ENCODE peak calls at places on chromosomes 5 and 9, in eight cellular contexts. H, D, P, G, X, Z, M and Y are unnamed samples. For H3K9me3, the result is how much of the 10 kb centered on the place peaks cover.

GRCh38 chr5:43161244-43161643 is 30.8 kb upstream of the NIM1K start:
- DNase-seq in H (no peak), P (no peak), G (no peak), Z (no peak), M (no peak), D (no peak), X (no peak), Y (no peak)

GRCh38 chr5:112689510-112689909 is 48.2 kb upstream of the APC start:
- DNase-seq in Z (no peak), X (no peak), H (peak), M (no peak), P (no peak), D (no peak), G (no peak), Y (no peak)

GRCh38 chr5:171601266-171601881 is 181.9 kb downstream of the FGF18 start:
- DNase-seq in X (peak), P (no peak), D (no peak), G (peak), H (no peak), M (no peak), Z (no peak), Y (no peak)

GRCh38 chr9:82281066-82281465 is 292.5 kb downstream of the SPATA31D1 start:
- DNase-seq in G (no peak), P (no peak), D (no peak), H (no peak), M (no peak), Z (no peak), X (no peak), Y (no peak)

GRCh38 chr5:175749591-175749990 is 91.7 kb downstream of the HRH2 start:
- DNase-seq in P (no peak), X (no peak), M (no peak), H (no peak), D (no peak), Z (no peak), G (no peak), Y (no peak)

GRCh38 chr5:88806338-88806737 is 76.6 kb downstream of the MEF2C start:
- DNase-seq in G (no peak), Z (no peak), M (no peak), X (no peak), H (no peak), D (no peak), P (no peak), Y (no peak)

GRCh38 chr5:90133941-90134340 is 275.6 kb downstream of the CETN3 start:
- DNase-seq in G (no peak), P (no peak), M (no peak), X (no peak), Z (no peak), H (no peak), D (no peak), Y (no peak)

GRCh38 chr5:83987513-83988292 is 267.0 kb upstream of the HAPLN1 start:
- DNase-seq in H (no peak), X (no peak), D (no peak), Z (no peak), P (no peak), G (no peak), M (no peak), Y (no peak)

GRCh38 chr5:61048534-61048933 is 103.5 kb downstream of the NDUFAF2 start:
- DNase-seq in P (no peak), G (no peak), Z (no peak), H (peak), X (no peak), M (no peak), D (no peak), Y (no peak)

DNA sequence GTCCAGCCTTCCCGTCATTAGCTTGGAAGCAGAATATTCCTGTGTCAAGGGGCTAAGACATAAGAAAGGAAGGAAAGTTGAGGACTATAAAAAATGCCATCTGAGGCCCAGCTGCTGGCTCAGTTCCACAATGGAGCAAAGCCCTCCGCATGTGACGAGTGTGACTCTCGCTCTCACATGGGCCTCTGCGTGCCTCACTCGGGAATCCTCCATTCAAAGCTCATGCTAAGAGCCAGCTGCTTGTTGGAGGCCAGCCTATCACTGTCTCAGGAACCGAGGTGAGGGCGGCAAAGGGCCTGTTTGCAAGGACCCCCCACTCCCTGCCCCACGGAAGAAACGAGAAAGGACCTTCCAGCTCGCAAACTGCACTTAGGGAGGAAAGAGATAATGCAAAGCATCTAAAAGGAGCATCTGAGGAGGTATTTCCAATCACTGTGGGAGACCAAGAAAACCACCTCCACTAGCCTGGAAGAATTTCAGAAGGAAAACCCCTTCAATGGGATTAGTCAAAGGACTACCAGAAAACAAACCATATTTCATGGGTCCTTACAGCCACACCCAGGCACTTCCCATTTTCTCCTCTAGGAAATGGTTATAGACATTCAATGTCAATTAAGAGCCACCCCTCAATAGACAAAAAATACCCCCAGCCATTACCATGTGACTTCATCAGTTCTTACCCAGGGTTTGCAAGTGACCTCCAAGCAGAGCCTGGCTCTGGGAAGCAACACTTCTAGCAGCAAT is 95.3 kb downstream of the PRRT1B start:
- DNase-seq in D (no peak), H (no peak), M (no peak), G (peak), Z (no peak), X (peak), P (no peak), Y (no peak)
- H3K27ac ChIP-seq in D (peak), H (no peak), M (no peak), G (no peak), Z (no peak), X (no peak), P (no peak), Y (no peak)

DNA sequence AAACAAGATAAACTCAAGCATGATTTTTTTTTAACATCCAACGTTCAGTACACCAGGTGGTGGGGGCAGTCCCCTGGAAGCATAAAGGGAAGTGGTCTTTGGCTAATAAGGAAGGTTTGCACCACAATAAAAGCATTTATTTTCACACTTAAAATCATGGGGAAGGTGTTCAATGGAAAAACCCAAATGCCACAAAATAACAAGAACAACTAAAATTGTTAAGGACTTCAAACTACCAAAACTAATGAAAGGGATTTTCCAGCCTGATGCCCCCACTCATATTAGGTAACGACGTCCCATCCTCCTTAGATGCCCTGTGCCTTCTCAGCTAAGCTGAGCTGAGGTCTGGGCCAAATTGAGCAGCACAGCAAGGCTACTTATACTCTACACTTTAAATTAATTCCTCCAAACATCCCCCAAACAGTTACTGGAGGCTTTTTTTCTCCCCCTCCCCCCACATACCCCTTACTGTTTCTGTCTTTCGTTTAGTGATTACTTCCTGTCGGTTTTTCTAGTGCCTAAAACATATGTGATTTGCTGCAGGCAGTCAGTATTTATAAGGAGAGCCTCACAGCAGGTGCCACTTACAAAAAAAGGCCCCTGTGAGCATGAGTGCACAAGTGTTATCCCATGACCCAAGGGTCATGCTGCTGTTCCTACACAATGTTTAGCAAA is 259.7 kb upstream of the ZNF608 start:
- DNase-seq in D (no peak), P (peak), H (no peak), Z (no peak), G (no peak), X (no peak), M (no peak), Y (no peak)
- H3K4me3 ChIP-seq in D (no peak), P (no peak), H (no peak), Z (no peak), G (no peak), X (no peak), M (no peak), Y (no peak)

GRCh38 chr9:33227013-33227398 is 13.0 kb upstream of the SPINK4 start:
- DNase-seq in M (no peak), D (no peak), Z (no peak), G (peak), P (no peak), H (no peak), X (peak), Y (no peak)
- H3K9me3 ChIP-seq in M (under half), D (under half), Z (under half), G (under half), P (under half), H (under half), X (under half), Y (under half)

DNA sequence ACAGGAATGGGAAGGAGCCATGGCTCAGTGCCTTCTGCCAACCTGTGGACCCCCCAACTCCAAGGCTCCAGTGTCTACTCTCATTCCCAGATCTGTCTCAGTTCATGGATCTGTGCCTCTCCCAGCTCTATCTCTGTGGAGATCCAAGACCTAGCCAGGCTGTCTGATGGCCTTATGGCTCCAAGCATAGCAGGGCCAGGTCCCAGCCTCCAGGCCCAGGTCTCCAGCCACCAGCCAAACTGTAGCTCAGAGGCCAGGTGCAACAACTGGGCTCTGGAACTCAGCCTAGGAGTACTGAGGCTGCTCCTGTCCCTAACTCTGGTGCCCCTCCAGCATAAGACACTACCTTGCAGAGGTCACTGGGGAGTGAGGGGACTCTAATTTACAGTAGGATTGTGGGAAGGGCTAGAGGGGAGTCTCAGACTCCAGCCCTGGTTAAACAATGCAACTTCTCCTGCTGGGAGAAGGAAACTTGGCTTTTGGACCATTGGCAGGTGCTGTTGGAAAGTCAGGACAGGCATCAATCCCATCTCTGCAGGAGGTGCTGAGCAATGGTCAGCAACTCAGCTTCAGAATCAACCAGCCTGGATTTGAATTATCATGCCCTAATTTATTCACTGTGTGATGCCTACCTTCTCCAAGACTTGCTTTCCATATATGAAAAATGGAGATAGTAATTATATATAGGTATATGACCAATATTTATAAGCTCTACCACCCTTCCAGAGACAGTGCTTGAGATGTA is 63.0 kb downstream of the PCDH1 start:
- DNase-seq in D (no peak), G (no peak), H (no peak), M (no peak), P (no peak), X (no peak), Z (no peak), Y (no peak)
- H3K27ac ChIP-seq in D (no peak), G (peak), H (no peak), M (no peak), P (peak), X (no peak), Z (no peak), Y (no peak)

DNA sequence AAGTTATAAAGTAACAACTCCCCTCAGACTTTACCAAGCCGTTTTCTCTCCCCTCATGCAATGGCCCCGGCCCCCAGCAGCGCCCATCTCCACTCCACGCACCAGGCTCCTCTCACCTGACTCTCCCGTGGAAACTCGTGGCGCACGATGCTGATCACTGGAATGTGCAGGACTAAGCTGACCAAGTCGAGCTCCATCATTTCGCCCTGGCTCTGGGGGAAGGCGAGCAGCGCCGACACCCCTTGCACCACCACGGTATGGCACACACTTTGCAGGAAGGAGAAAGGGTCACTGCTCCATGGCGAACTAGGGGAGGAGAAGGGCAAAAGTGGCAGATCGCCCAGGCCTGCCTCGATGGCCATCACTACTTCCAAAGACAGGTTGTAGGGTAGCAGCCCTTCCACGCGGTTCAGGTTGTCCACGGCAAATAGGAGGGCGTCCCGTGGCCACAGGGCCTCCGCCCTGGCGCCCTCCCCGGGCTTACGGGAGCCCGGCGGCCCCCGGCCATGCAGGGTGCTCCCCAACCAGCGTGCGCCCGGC is 1.2 kb downstream of the GRIN3A start:
- DNase-seq in H (no peak), D (no peak), M (no peak), Z (no peak), X (peak), G (no peak), P (peak), Y (no peak)
- H3K4me3 ChIP-seq in H (no peak), D (no peak), M (no peak), Z (peak), X (no peak), G (peak), P (peak), Y (no peak)

GRCh38 chr5:73380710-73381586 is 67.6 kb downstream of the FOXD1 start:
- DNase-seq in H (no peak), G (no peak), Z (no peak), P (no peak), D (no peak), M (no peak), X (no peak), Y (no peak)

GRCh38 chr5:73379435-73379834 is 69.1 kb downstream of the FOXD1 start:
- DNase-seq in H (no peak), G (no peak), X (no peak), P (no peak), Z (no peak), M (no peak), D (no peak), Y (no peak)

GRCh38 chr5:73380052-73380451 is 68.5 kb downstream of the FOXD1 start:
- DNase-seq in P (no peak), Z (no peak), M (no peak), G (no peak), D (no peak), X (no peak), H (no peak), Y (no peak)

GRCh38 chr5:73382412-73382795 is 66.2 kb downstream of the FOXD1 start:
- DNase-seq in G (no peak), D (no peak), H (no peak), Z (no peak), M (no peak), P (no peak), X (no peak), Y (no peak)

DNA sequence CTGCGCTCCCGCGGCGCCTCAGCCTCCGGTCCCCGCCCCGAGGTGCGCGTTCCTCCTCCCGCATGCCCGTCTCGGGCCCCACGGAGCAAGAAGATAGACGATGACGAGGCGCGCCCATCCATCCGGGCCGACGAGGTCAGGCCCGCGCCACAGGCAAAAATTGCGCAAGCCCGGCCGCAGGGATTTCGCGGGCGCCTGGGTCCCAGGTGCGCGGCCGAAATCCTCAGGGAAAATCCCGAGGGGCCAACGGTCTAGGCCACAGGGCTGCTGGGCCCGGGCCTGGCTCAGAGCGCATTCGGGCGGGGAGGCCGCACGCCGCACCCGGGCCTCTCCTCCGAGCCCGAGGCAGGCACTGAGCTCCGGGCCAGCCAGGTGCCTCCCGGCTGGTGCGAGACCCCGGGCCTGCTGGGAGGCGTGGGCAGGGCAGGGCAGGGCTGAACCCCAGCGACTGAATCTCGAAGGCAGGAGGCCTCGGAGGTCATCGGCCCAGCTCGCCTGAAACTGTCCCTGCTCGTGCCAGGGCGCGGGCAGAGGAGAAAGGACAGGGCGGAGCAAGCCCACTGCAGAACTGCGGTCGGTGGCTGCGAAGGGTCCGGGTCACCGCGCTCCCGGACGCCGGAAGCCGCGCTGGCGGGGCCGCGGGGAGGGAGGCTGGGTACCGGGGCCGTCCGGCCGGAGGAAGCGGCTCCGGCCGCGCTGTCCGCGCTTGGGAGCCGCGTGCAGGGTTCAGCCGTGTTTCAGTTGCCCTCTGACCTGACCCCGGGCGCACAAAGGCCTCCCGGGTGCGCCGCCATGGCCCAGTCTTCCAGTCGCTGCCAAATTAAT is 66.8 kb downstream of the FOXD1 start:
- DNase-seq in Z (no peak), M (no peak), P (no peak), D (no peak), X (no peak), G (no peak), H (no peak), Y (no peak)
- H3K9me3 ChIP-seq in Z (under half), M (under half), P (under half), D (under half), X (under half), G (under half), H (under half), Y (under half)